ENCODE peak calls at places on chromosomes 1 and 21, in four cellular contexts. One of them, this sample, is unnamed.

GRCh38 chr21:44722701-44723100 is 11.3 kb upstream of the TSPEAR start:
- DNase-seq in IMR-90: no peak
- DNase-seq in H1: no peak
- DNase-seq in H9: peak
- DNase-seq in this sample: no peak

GRCh38 chr1:198373376-198373775 is 167.1 kb downstream of the ATP6V1G3 start:
- DNase-seq in H9: no peak
- DNase-seq in H1: no peak
- DNase-seq in IMR-90: peak
- DNase-seq in this sample: no peak

GRCh38 chr1:23592209-23592905 is 33.1 kb upstream of the ID3 start:
- DNase-seq in H9: no peak
- DNase-seq in H1: no peak
- DNase-seq in IMR-90: no peak
- DNase-seq in this sample: no peak

GRCh38 chr1:99768525-99769382 is 2.3 kb upstream of the FRRS1 start:
- DNase-seq in H9: no peak
- DNase-seq in IMR-90: peak
- DNase-seq in H1: no peak
- DNase-seq in this sample: no peak

GRCh38 chr1:221363074-221363473 is 378.8 kb downstream of the DUSP10 start:
- DNase-seq in H1: no peak
- DNase-seq in H9: no peak
- DNase-seq in IMR-90: no peak
- DNase-seq in this sample: no peak

GRCh38 chr1:81437213-81437612 is 363.5 kb upstream of the ADGRL2 start:
- DNase-seq in IMR-90: no peak
- DNase-seq in H1: no peak
- DNase-seq in H9: no peak
- DNase-seq in this sample: no peak

GRCh38 chr1:172616646-172617045 is 42.3 kb upstream of the FASLG start:
- DNase-seq in H9: no peak
- DNase-seq in H1: no peak
- DNase-seq in IMR-90: no peak
- DNase-seq in this sample: no peak

GRCh38 chr1:71031426-71031825 is 16.2 kb downstream of the PTGER3 start:
- DNase-seq in IMR-90: peak
- DNase-seq in H1: no peak
- DNase-seq in H9: no peak
- DNase-seq in this sample: no peak

GRCh38 chr1:12339861-12340557 is 110.2 kb downstream of the VPS13D start:
- DNase-seq in H9: no peak
- DNase-seq in H1: no peak
- DNase-seq in IMR-90: no peak
- DNase-seq in this sample: no peak

GRCh38 chr1:23303524-23303923 is 40.6 kb downstream of the HNRNPR start:
- DNase-seq in H9: no peak
- DNase-seq in IMR-90: no peak
- DNase-seq in H1: no peak
- DNase-seq in this sample: no peak

GRCh38 chr21:43364851-43365424 is 62.0 kb downstream of the SIK1 start:
- DNase-seq in H1: no peak
- DNase-seq in H9: no peak
- DNase-seq in IMR-90: no peak
- DNase-seq in this sample: no peak

GRCh38 chr1:25562101-25562927 is 18.9 kb downstream of the LDLRAP1 start:
- DNase-seq in H9: no peak
- DNase-seq in IMR-90: no peak
- DNase-seq in H1: no peak
- DNase-seq in this sample: no peak

DNA sequence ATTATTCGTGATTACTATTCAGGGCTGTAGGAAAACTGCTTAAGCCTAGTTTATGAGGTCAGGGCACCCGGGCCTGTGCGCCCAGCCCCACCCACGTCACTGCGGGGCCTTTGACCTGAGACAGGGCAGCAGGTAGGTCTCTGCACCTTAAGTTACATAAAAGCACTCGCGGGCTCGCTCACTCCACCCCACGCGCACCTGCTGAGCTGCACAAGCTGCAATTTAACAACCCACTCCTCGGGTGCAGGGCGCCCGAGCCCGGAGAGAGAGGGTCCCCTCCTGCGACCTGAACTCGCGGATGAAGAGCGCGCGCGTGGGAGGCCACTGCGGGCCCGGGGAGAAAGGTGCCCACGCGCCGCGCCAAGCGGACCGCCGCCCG is 473 bp downstream of the ICMT start:
- DNase-seq in H1: no peak
- DNase-seq in H9: no peak
- DNase-seq in IMR-90: no peak
- DNase-seq in this sample: no peak
- H3K14ac ChIP-seq in H1: no peak
- H3K14ac ChIP-seq in H9: peak
- H3K14ac ChIP-seq in IMR-90: no peak
- H3K14ac ChIP-seq in this sample: peak

GRCh38 chr1:180522204-180522497 is 19.8 kb upstream of the ACBD6 start:
- DNase-seq in IMR-90: no peak
- DNase-seq in H1: peak
- DNase-seq in H9: peak
- DNase-seq in this sample: no peak

GRCh38 chr1:180525696-180526000 is 23.3 kb upstream of the ACBD6 start:
- DNase-seq in H1: no peak
- DNase-seq in H9: no peak
- DNase-seq in IMR-90: peak
- DNase-seq in this sample: no peak

GRCh38 chr1:180521474-180522203 is 19.3 kb upstream of the ACBD6 start:
- DNase-seq in IMR-90: no peak
- DNase-seq in H9: no peak
- DNase-seq in H1: no peak
- DNase-seq in this sample: no peak

GRCh38 chr1:180524915-180525695 is 22.7 kb upstream of the ACBD6 start:
- DNase-seq in H9: no peak
- DNase-seq in IMR-90: no peak
- DNase-seq in H1: no peak
- DNase-seq in this sample: no peak

DNA sequence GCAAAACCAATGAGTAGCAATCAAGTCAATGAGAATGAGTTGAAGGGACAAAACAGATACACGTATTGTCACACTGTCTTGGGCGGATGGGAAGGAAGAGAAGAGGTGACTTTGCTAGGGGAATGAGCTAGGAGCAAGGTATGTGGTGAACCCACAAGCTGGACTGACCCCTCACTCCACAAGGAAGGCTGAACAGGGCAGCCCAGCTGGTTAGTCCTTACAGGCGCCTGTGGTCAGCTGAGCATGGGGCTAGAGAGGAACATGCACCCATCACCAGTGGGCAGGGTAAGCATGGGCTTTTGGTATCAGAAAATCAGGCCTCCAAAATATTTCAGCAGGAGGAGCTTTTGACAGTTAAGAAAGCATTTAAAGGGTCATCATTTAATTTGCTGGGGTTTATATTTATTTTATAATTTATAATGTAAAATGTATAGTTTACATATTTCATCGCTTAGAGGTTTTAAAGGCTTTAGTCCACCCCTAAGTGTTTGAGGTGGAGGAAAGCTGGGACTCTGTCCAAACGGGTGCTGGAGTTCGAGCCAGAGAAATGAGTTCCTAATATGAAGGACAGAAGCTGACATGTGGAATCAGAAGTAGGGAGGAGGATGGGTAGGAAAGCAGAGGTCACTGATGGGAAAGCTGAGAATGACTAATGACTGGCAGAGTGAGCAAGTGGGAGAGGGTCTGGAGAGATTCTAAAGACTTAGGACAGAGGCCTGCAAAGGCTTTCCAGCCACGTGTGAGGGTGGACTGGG is 22.0 kb upstream of the ACBD6 start:
- DNase-seq in H1: no peak
- DNase-seq in H9: no peak
- DNase-seq in IMR-90: peak
- DNase-seq in this sample: no peak
- H3K14ac ChIP-seq in H1: no peak
- H3K14ac ChIP-seq in H9: no peak
- H3K14ac ChIP-seq in IMR-90: peak
- H3K14ac ChIP-seq in this sample: no peak

DNA sequence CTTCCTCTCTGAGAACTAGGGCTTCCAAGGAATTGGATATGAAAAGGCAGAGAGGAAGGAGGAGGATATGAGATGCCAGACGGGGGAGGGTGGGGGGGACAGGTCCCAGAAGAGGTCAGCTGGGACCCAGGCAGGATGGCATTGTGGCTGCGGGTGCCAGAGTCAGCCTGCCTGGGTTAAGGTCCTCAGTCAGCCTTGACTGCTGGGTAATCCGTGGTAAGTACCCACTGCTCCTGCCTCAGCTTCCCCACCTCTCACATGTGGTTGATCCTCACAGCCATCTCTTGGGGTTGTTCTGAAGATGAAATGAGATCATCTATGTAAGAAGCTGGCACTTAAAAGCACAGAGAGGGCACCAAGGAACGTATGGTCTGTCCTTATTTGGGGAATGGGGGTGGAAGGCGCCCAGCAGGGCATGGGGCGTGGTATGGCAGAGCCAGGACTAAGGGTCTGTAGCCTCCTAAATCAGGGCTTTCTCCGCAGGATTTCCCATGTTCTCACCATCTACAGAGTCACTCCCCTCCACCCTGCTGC is 23.8 kb downstream of the ELF3 start:
- DNase-seq in H9: no peak
- DNase-seq in H1: no peak
- DNase-seq in IMR-90: no peak
- DNase-seq in this sample: no peak
- H3K14ac ChIP-seq in H9: no peak
- H3K14ac ChIP-seq in H1: no peak
- H3K14ac ChIP-seq in IMR-90: peak
- H3K14ac ChIP-seq in this sample: no peak

DNA sequence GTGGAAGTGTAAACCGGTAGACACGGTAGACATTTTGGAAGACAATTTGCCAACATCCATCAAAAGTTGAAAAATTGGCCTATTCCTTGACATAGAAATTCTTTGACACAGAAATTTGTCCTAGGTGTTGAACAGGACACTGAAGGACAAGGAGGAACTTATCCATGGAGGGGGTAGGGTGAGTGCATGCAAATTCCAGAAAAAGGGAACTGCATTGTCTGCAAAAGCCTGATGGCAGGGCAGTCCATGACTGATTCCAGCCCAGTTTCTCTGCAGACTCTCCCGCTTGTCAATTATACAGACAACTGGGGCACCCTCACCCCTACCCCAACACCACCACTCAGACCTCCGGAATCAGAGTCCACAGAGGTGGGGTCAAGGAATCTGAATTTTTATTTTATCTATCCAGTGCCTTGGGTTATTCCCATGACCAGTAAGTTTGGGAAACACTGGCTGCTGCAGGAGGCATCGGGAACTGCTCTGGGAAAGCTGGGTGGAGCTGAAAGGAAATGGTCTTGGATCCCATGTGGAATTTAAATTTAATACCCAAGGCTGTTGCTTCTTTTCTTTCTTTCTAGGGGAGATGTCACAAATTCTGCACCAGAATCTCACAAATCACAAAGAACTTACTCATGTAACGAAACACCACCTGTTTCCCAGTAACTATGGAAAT is 103.3 kb upstream of the SLC45A1 start:
- DNase-seq in H1: no peak
- DNase-seq in IMR-90: no peak
- DNase-seq in H9: peak
- DNase-seq in this sample: no peak
- H3K14ac ChIP-seq in H1: no peak
- H3K14ac ChIP-seq in IMR-90: peak
- H3K14ac ChIP-seq in H9: no peak
- H3K14ac ChIP-seq in this sample: no peak

DNA sequence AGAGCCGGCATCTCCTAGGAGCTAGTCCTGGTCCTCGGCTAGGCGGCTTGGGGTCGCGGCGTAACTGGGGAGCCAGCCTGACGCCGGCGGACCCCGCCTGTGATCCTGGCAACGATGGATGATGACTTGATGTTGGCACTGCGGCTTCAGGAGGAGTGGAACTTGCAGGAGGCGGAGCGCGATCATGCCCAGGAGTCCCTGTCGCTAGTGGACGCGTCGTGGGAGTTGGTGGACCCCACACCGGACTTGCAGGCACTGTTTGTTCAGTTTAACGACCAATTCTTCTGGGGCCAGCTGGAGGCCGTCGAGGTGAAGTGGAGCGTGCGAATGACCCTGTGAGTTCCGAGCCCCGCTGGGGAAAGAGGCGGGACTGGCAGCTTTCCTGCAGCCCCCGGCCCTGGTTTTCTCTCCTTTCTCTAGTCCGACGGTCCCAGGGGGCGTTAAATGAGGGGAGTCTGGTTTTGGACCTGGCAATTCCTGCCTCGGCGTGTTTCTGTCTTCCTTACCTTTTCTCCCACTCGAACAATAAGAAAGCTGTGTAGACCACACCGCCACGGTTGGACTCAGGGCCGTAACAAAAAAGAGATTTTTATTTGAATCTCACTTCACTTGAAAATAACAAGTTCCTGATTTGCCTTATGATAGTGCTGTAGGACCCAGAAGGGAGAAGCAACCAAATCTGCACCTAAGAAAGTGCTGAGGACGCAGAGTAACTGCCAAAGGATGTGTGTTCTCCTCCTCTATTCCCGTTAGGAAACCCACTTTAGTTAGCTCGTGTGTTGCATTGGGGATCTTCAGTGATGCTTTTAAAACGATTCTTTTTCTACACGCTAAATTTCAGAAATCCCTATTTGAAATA is at the start of gene SPRTN:
- DNase-seq in H1: no peak
- DNase-seq in H9: no peak
- DNase-seq in IMR-90: peak
- DNase-seq in this sample: no peak
- H3K14ac ChIP-seq in H1: no peak
- H3K14ac ChIP-seq in H9: peak
- H3K14ac ChIP-seq in IMR-90: peak
- H3K14ac ChIP-seq in this sample: peak

DNA sequence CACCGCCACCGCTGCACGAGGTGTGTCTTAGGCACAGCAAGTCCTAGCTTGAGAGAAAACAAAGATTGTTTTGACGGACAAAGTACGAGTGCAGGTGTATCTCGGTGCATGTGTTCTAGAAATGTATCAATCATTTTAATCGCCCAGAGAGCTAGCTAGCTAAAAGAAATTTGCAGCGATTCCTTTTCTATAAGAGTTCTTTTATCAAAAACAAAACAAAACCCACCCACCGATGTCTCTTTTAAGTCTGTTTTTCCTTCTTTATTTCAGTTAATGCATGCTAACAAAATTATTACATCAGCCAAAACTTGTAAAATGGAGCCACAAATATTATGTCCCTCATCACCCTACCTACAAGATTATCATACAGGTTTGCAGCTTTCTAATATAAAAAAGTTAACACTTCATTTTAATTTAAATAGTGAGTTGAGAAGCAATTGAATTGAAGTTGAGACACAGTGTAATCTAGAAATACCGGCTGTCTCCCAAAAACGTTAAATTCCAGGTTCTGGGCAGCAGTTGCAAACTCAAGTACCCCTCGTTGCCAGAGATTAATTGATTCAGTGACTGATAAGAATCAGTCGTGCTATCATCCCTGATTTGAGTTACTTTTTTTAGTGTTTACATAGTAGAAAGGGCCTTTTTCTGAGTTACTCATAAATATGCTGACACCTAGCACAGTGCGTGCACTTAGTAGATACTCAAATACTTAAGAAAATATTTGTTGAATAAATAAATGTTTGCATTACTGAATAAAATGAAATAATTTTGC is 1.5 kb upstream of the SYDE2 start:
- DNase-seq in IMR-90: no peak
- DNase-seq in H1: no peak
- DNase-seq in H9: no peak
- DNase-seq in this sample: no peak
- H3K14ac ChIP-seq in IMR-90: peak
- H3K14ac ChIP-seq in H1: no peak
- H3K14ac ChIP-seq in H9: peak
- H3K14ac ChIP-seq in this sample: no peak

This sample was measured in neuronal stem cell.